ENCODE peak calls at places on chromosomes 5 and 9, in eight cellular contexts. M is GM12865; P is activated CD4-positive, alpha-beta T cell treated with anti-CD3 and anti-CD28 coated beads for 4 hours; R is neural progenitor cell; O is NT2/D1; D is Panc1; F is HS-27A; A is aorta. C is an unnamed sample.

GRCh38 chr5:123937230-123937629 is 425.3 kb downstream of the CSNK1G3 start:
- DNase-seq in A (no peak), F (peak; percentile 38), P (no peak), M (peak; percentile 58), R (peak; percentile 80), D (no peak), O (peak; percentile 51), C (no peak)

GRCh38 chr9:134591573-134591981 is 50.0 kb upstream of the COL5A1 start:
- DNase-seq in A (no peak), P (no peak), D (no peak), R (no peak), O (no peak), F (no peak), M (no peak), C (no peak)

GRCh38 chr5:98774192-98775046 is 956 bp downstream of the RGMB start:
- DNase-seq in A (peak; percentile 86), D (no peak), M (peak; percentile 77), F (no peak), P (peak; percentile 51), O (no peak), R (peak; percentile 87), C (peak; percentile 83)

GRCh38 chr9:98222885-98223640 is 30.6 kb upstream of the CORO2A start:
- DNase-seq in P (no peak), F (peak; percentile 98), A (peak; percentile 72), D (no peak), M (no peak), O (peak; percentile 68), R (no peak), C (no peak)

GRCh38 chr5:175743676-175744210 is 85.9 kb downstream of the HRH2 start:
- DNase-seq in P (no peak), M (no peak), O (peak; percentile 18), D (no peak), F (no peak), A (no peak), R (peak; percentile 75), C (peak; percentile 39)

GRCh38 chr5:123125172-123125508 is 36.1 kb downstream of the PRDM6 start:
- DNase-seq in A (no peak), D (no peak), O (no peak), M (no peak), F (no peak), P (no peak), R (no peak), C (no peak)

GRCh38 chr5:172339264-172340180 is 56.0 kb upstream of the UBTD2 start:
- DNase-seq in A (no peak), R (no peak), D (no peak), O (no peak), M (no peak), F (no peak), P (no peak), C (no peak)

GRCh38 chr5:134113908-134114875 is at the start of gene TCF7:
- DNase-seq in A (peak; percentile 91), D (no peak), M (peak; percentile 86), R (peak; percentile 95), P (peak; percentile 73), O (peak; percentile 57), F (no peak), C (peak; percentile 87)

GRCh38 chr5:111995701-111996100 is 238.7 kb upstream of the NREP start:
- DNase-seq in R (no peak), P (no peak), A (no peak), M (no peak), F (no peak), O (no peak), D (no peak), C (no peak)

GRCh38 chr5:78677777-78678668 is 29.5 kb upstream of the LHFPL2 start:
- DNase-seq in M (peak; percentile 59), D (peak; percentile 18), A (peak; percentile 78), P (no peak), O (no peak), R (no peak), F (no peak), C (no peak)

GRCh38 chr9:132026932-132027585 is 52.6 kb downstream of the MED27 start:
- DNase-seq in A (no peak), O (peak; percentile 51), F (no peak), D (no peak), P (no peak), R (no peak), M (no peak), C (no peak)

GRCh38 chr5:125006011-125006685 is 259.7 kb upstream of the ZNF608 start:
- DNase-seq in F (no peak), A (no peak), R (peak; percentile 84), P (no peak), D (no peak), O (no peak), M (peak; percentile 74), C (peak; percentile 10)

GRCh38 chr9:91489391-91489899 is 65.8 kb upstream of the NFIL3 start:
- DNase-seq in F (no peak), A (no peak), O (no peak), M (no peak), P (no peak), D (no peak), R (no peak), C (no peak)

GRCh38 chr5:89374144-89374784 is 491.3 kb upstream of the MEF2C start:
- DNase-seq in M (peak; percentile 39), R (no peak), O (no peak), A (no peak), P (no peak), D (no peak), F (no peak), C (no peak)

GRCh38 chr9:108057421-108058136 is 568.0 kb upstream of the KLF4 start:
- DNase-seq in A (no peak), M (no peak), O (no peak), F (peak; percentile 75), D (no peak), R (no peak), P (no peak), C (no peak)

GRCh38 chr5:168667301-168667859 is 88.2 kb upstream of the PANK3 start:
- DNase-seq in O (no peak), A (no peak), D (no peak), F (no peak), P (no peak), M (no peak), R (no peak), C (no peak)

GRCh38 chr5:143775258-143775657 is 36.7 kb upstream of the HMHB1 start:
- DNase-seq in F (no peak), D (no peak), M (peak; percentile 44), R (no peak), A (no peak), P (no peak), O (no peak), C (no peak)

GRCh38 chr5:137126829-137127228 is 372.3 kb downstream of the SPOCK1 start:
- DNase-seq in D (no peak), A (no peak), P (no peak), F (no peak), O (no peak), M (no peak), R (no peak), C (no peak)

GRCh38 chr9:34689512-34689911 is 1.6 kb downstream of the CCL19 start:
- DNase-seq in O (no peak), A (no peak), R (no peak), M (no peak), D (no peak), F (no peak), P (no peak), C (no peak)

GRCh38 chr5:115354246-115354645 is 57.8 kb upstream of the CCDC112 start:
- DNase-seq in D (no peak), M (no peak), A (no peak), R (no peak), O (no peak), P (no peak), F (no peak), C (no peak)

GRCh38 chr9:126418608-126419007 is 92.0 kb downstream of the MVB12B start:
- DNase-seq in P (no peak), O (no peak), M (no peak), D (no peak), F (no peak), R (no peak), A (no peak), C (no peak)

GRCh38 chr5:172280937-172281336 is 2.6 kb downstream of the UBTD2 start:
- DNase-seq in R (no peak), A (no peak), M (no peak), F (no peak), O (no peak), D (no peak), P (no peak), C (no peak)

GRCh38 chr9:624935-625505 is 216.5 kb upstream of the DMRT1 start:
- DNase-seq in P (no peak), F (no peak), D (no peak), A (no peak), O (no peak), R (no peak), M (no peak), C (no peak)

GRCh38 chr9:129590466-129590865 is 30.4 kb downstream of the C9orf50 start:
- DNase-seq in M (no peak), A (no peak), F (no peak), P (no peak), O (no peak), D (no peak), R (no peak), C (no peak)